ENCODE peak calls at places on chromosomes 5 and 9, in seven cellular contexts. One of them, this sample, is unnamed.

GRCh38 chr9:35110327-35110758 is 5.3 kb downstream of the ATOSB start:
- DNase-seq in SJSA1: peak; percentile 31
- DNase-seq in effector memory CD4-positive, alpha-beta T cell: no peak
- DNase-seq in right cardiac atrium: no peak
- DNase-seq in fibroblast of lung: peak; percentile 44
- DNase-seq in uterus: no peak
- DNase-seq in neuronal stem cell: no peak
- DNase-seq in this sample: peak; percentile 58

GRCh38 chr9:72773570-72773969 is 179.3 kb downstream of the ALDH1A1 start:
- DNase-seq in neuronal stem cell: no peak
- DNase-seq in effector memory CD4-positive, alpha-beta T cell: no peak
- DNase-seq in right cardiac atrium: no peak
- DNase-seq in uterus: no peak
- DNase-seq in SJSA1: peak; percentile 24
- DNase-seq in fibroblast of lung: no peak
- DNase-seq in this sample: no peak

GRCh38 chr5:77360381-77360780 is 131.7 kb downstream of the WDR41 start:
- DNase-seq in neuronal stem cell: no peak
- DNase-seq in fibroblast of lung: no peak
- DNase-seq in SJSA1: no peak
- DNase-seq in right cardiac atrium: no peak
- DNase-seq in effector memory CD4-positive, alpha-beta T cell: no peak
- DNase-seq in uterus: peak; percentile 33
- DNase-seq in this sample: no peak

GRCh38 chr5:40572359-40572758 is 107.4 kb upstream of the PTGER4 start:
- DNase-seq in SJSA1: no peak
- DNase-seq in right cardiac atrium: no peak
- DNase-seq in effector memory CD4-positive, alpha-beta T cell: no peak
- DNase-seq in uterus: no peak
- DNase-seq in neuronal stem cell: no peak
- DNase-seq in fibroblast of lung: peak; percentile 65
- DNase-seq in this sample: no peak

GRCh38 chr5:160545832-160546231 is 124.2 kb downstream of the PTTG1 start:
- DNase-seq in effector memory CD4-positive, alpha-beta T cell: no peak
- DNase-seq in right cardiac atrium: no peak
- DNase-seq in neuronal stem cell: no peak
- DNase-seq in uterus: no peak
- DNase-seq in SJSA1: no peak
- DNase-seq in fibroblast of lung: no peak
- DNase-seq in this sample: no peak

GRCh38 chr5:52502591-52502990 is 285.1 kb upstream of the ITGA1 start:
- DNase-seq in fibroblast of lung: no peak
- DNase-seq in SJSA1: no peak
- DNase-seq in uterus: no peak
- DNase-seq in right cardiac atrium: no peak
- DNase-seq in effector memory CD4-positive, alpha-beta T cell: no peak
- DNase-seq in neuronal stem cell: peak; percentile 15
- DNase-seq in this sample: no peak

GRCh38 chr9:38386319-38386895 is 6.1 kb upstream of the ALDH1B1 start:
- DNase-seq in neuronal stem cell: no peak
- DNase-seq in uterus: no peak
- DNase-seq in effector memory CD4-positive, alpha-beta T cell: no peak
- DNase-seq in fibroblast of lung: no peak
- DNase-seq in SJSA1: no peak
- DNase-seq in right cardiac atrium: no peak
- DNase-seq in this sample: no peak

GRCh38 chr5:68333649-68334549 is 118.3 kb downstream of the PIK3R1 start:
- DNase-seq in neuronal stem cell: no peak
- DNase-seq in SJSA1: peak; percentile 10
- DNase-seq in right cardiac atrium: no peak
- DNase-seq in fibroblast of lung: peak; percentile 91
- DNase-seq in uterus: no peak
- DNase-seq in effector memory CD4-positive, alpha-beta T cell: no peak
- DNase-seq in this sample: no peak

GRCh38 chr5:51651476-51651875 is 268.2 kb downstream of the ISL1 start:
- DNase-seq in neuronal stem cell: no peak
- DNase-seq in right cardiac atrium: no peak
- DNase-seq in effector memory CD4-positive, alpha-beta T cell: no peak
- DNase-seq in uterus: no peak
- DNase-seq in SJSA1: peak; percentile 4
- DNase-seq in fibroblast of lung: no peak
- DNase-seq in this sample: no peak

GRCh38 chr9:87271696-87272477 is 225.8 kb upstream of the DAPK1 start:
- DNase-seq in fibroblast of lung: no peak
- DNase-seq in SJSA1: peak; percentile 9
- DNase-seq in neuronal stem cell: no peak
- DNase-seq in right cardiac atrium: no peak
- DNase-seq in uterus: no peak
- DNase-seq in effector memory CD4-positive, alpha-beta T cell: no peak
- DNase-seq in this sample: no peak

GRCh38 chr5:93164690-93165089 is 416.3 kb downstream of the NR2F1-AS1 start:
- DNase-seq in SJSA1: no peak
- DNase-seq in uterus: peak; percentile 55
- DNase-seq in neuronal stem cell: no peak
- DNase-seq in fibroblast of lung: peak; percentile 85
- DNase-seq in right cardiac atrium: no peak
- DNase-seq in effector memory CD4-positive, alpha-beta T cell: no peak
- DNase-seq in this sample: no peak

GRCh38 chr5:151095341-151096000 is 14.6 kb upstream of the TNIP1 start:
- DNase-seq in right cardiac atrium: peak; percentile 84
- DNase-seq in effector memory CD4-positive, alpha-beta T cell: no peak
- DNase-seq in fibroblast of lung: peak; percentile 53
- DNase-seq in uterus: peak; percentile 53
- DNase-seq in SJSA1: peak; percentile 53
- DNase-seq in neuronal stem cell: no peak
- DNase-seq in this sample: no peak

GRCh38 chr9:97742545-97742944 is 45.4 kb upstream of the XPA start:
- DNase-seq in fibroblast of lung: no peak
- DNase-seq in SJSA1: no peak
- DNase-seq in right cardiac atrium: no peak
- DNase-seq in effector memory CD4-positive, alpha-beta T cell: no peak
- DNase-seq in uterus: no peak
- DNase-seq in neuronal stem cell: no peak
- DNase-seq in this sample: no peak

GRCh38 chr9:135082536-135082935 is 4.9 kb upstream of the OLFM1 start:
- DNase-seq in SJSA1: no peak
- DNase-seq in right cardiac atrium: no peak
- DNase-seq in uterus: no peak
- DNase-seq in fibroblast of lung: no peak
- DNase-seq in neuronal stem cell: no peak
- DNase-seq in effector memory CD4-positive, alpha-beta T cell: no peak
- DNase-seq in this sample: no peak

GRCh38 chr5:151382576-151382975 is 35.2 kb upstream of the SLC36A2 start:
- DNase-seq in uterus: no peak
- DNase-seq in effector memory CD4-positive, alpha-beta T cell: no peak
- DNase-seq in right cardiac atrium: no peak
- DNase-seq in SJSA1: no peak
- DNase-seq in fibroblast of lung: no peak
- DNase-seq in neuronal stem cell: no peak
- DNase-seq in this sample: no peak

GRCh38 chr9:76630916-76631315 is 133.3 kb upstream of the PCA3 start:
- DNase-seq in right cardiac atrium: no peak
- DNase-seq in effector memory CD4-positive, alpha-beta T cell: no peak
- DNase-seq in neuronal stem cell: no peak
- DNase-seq in fibroblast of lung: no peak
- DNase-seq in uterus: no peak
- DNase-seq in SJSA1: no peak
- DNase-seq in this sample: no peak

GRCh38 chr5:8333977-8334376 is 465.0 kb downstream of the MTRR start:
- DNase-seq in right cardiac atrium: no peak
- DNase-seq in SJSA1: no peak
- DNase-seq in neuronal stem cell: no peak
- DNase-seq in uterus: no peak
- DNase-seq in fibroblast of lung: no peak
- DNase-seq in effector memory CD4-positive, alpha-beta T cell: no peak
- DNase-seq in this sample: no peak

GRCh38 chr5:16992006-16992405 is 55.9 kb upstream of the MYO10 start:
- DNase-seq in SJSA1: peak; percentile 87
- DNase-seq in fibroblast of lung: peak; percentile 27
- DNase-seq in uterus: no peak
- DNase-seq in neuronal stem cell: no peak
- DNase-seq in right cardiac atrium: no peak
- DNase-seq in effector memory CD4-positive, alpha-beta T cell: no peak
- DNase-seq in this sample: no peak

GRCh38 chr5:114192108-114192507 is 169.8 kb upstream of the KCNN2 start:
- DNase-seq in right cardiac atrium: no peak
- DNase-seq in fibroblast of lung: peak; percentile 51
- DNase-seq in uterus: no peak
- DNase-seq in SJSA1: no peak
- DNase-seq in neuronal stem cell: no peak
- DNase-seq in effector memory CD4-positive, alpha-beta T cell: no peak
- DNase-seq in this sample: no peak

GRCh38 chr9:95055851-95056551 is 261.5 kb downstream of the FANCC start:
- DNase-seq in effector memory CD4-positive, alpha-beta T cell: no peak
- DNase-seq in SJSA1: peak; percentile 73
- DNase-seq in uterus: no peak
- DNase-seq in right cardiac atrium: no peak
- DNase-seq in neuronal stem cell: no peak
- DNase-seq in fibroblast of lung: peak; percentile 85
- DNase-seq in this sample: no peak

GRCh38 chr5:143119881-143120341 is 283.6 kb downstream of the NR3C1 start:
- DNase-seq in uterus: no peak
- DNase-seq in neuronal stem cell: no peak
- DNase-seq in right cardiac atrium: no peak
- DNase-seq in SJSA1: no peak
- DNase-seq in fibroblast of lung: no peak
- DNase-seq in effector memory CD4-positive, alpha-beta T cell: no peak
- DNase-seq in this sample: no peak

GRCh38 chr5:112492291-112492690 is 73.2 kb upstream of the EPB41L4A start:
- DNase-seq in right cardiac atrium: peak; percentile 88
- DNase-seq in SJSA1: peak; percentile 46
- DNase-seq in effector memory CD4-positive, alpha-beta T cell: no peak
- DNase-seq in fibroblast of lung: peak; percentile 66
- DNase-seq in neuronal stem cell: peak; percentile 14
- DNase-seq in uterus: no peak
- DNase-seq in this sample: no peak

GRCh38 chr9:12716823-12717222 is 23.6 kb downstream of the TYRP1 start:
- DNase-seq in uterus: no peak
- DNase-seq in fibroblast of lung: no peak
- DNase-seq in effector memory CD4-positive, alpha-beta T cell: no peak
- DNase-seq in neuronal stem cell: no peak
- DNase-seq in right cardiac atrium: no peak
- DNase-seq in SJSA1: no peak
- DNase-seq in this sample: no peak

GRCh38 chr9:134375011-134375390 is 48.7 kb downstream of the RXRA start:
- DNase-seq in effector memory CD4-positive, alpha-beta T cell: no peak
- DNase-seq in SJSA1: no peak
- DNase-seq in uterus: peak; percentile 76
- DNase-seq in right cardiac atrium: peak; percentile 90
- DNase-seq in fibroblast of lung: peak; percentile 28
- DNase-seq in neuronal stem cell: no peak
- DNase-seq in this sample: peak; percentile 50

GRCh38 chr5:75089137-75089536 is 36.8 kb upstream of the GCNT4 start:
- DNase-seq in fibroblast of lung: no peak
- DNase-seq in right cardiac atrium: no peak
- DNase-seq in neuronal stem cell: no peak
- DNase-seq in effector memory CD4-positive, alpha-beta T cell: no peak
- DNase-seq in uterus: no peak
- DNase-seq in SJSA1: no peak
- DNase-seq in this sample: no peak

DNA sequence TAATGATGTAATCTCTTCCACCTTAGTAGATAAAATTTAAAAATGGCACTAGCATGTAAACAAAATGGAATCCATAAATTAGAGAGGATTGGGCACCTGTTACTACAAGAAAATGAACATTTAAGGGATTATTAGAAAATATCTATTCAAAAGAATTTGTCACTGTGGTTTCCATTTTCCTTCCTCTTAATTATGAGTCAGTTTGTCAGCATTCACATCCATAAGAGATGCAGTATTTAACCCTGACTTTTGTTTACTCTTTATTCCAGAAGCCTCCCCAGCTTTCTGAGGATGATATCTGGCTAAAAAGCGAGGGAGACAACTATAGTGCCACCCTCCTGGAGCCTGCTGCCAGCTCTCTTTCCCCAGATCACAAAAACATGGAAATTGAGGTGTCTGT is 72.1 kb downstream of the C9orf152 start:
- DNase-seq in effector memory CD4-positive, alpha-beta T cell: no peak
- DNase-seq in neuronal stem cell: no peak
- DNase-seq in uterus: no peak
- DNase-seq in fibroblast of lung: no peak
- DNase-seq in right cardiac atrium: no peak
- DNase-seq in SJSA1: no peak
- DNase-seq in this sample: no peak
- H3K4me1 ChIP-seq in effector memory CD4-positive, alpha-beta T cell: no peaks in the 10 kb centered on the region
- H3K4me1 ChIP-seq in neuronal stem cell: peaks cover 10% of the 10 kb centered on the region
- H3K4me1 ChIP-seq in uterus: peaks cover 4% of the 10 kb centered on the region
- H3K4me1 ChIP-seq in fibroblast of lung: peaks cover 28% of the 10 kb centered on the region
- H3K4me1 ChIP-seq in right cardiac atrium: peaks cover 20% of the 10 kb centered on the region
- H3K4me1 ChIP-seq in SJSA1: peaks cover 57% of the 10 kb centered on the region
- H3K4me1 ChIP-seq in this sample: peaks cover 13% of the 10 kb centered on the region

DNA sequence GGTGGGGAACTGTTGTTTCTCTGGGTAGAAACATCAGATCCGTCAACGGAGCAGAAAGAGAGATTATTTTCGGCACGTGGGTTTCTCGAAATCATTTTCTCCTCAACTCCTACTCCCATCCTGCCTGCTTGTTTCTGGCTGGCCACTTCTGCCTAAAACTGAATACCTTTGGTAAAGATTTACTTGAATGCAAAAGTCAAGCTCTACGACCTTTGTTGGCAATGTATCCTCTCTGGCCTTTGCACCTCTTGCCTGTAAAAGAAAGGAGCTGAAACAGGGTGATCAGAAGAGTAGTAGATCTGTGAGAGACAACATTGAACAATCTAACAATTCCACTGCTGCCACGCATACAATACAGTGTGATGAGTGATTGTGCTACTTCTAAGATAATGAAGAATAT is 6.2 kb upstream of the BOD1 start:
- DNase-seq in fibroblast of lung: no peak
- DNase-seq in effector memory CD4-positive, alpha-beta T cell: no peak
- DNase-seq in neuronal stem cell: no peak
- DNase-seq in uterus: no peak
- DNase-seq in SJSA1: no peak
- DNase-seq in right cardiac atrium: no peak
- DNase-seq in this sample: no peak
- H3K4me1 ChIP-seq in fibroblast of lung: no peaks in the 10 kb centered on the region
- H3K4me1 ChIP-seq in effector memory CD4-positive, alpha-beta T cell: no peaks in the 10 kb centered on the region
- H3K4me1 ChIP-seq in neuronal stem cell: peaks cover 6% of the 10 kb centered on the region
- H3K4me1 ChIP-seq in uterus: no peaks in the 10 kb centered on the region
- H3K4me1 ChIP-seq in SJSA1: no peaks in the 10 kb centered on the region
- H3K4me1 ChIP-seq in right cardiac atrium: peaks cover 5% of the 10 kb centered on the region
- H3K4me1 ChIP-seq in this sample: no peaks in the 10 kb centered on the region

GRCh38 chr5:81751009-81751835 is at the start of gene SSBP2:
- DNase-seq in uterus: peak; percentile 100
- DNase-seq in effector memory CD4-positive, alpha-beta T cell: peak; percentile 99
- DNase-seq in neuronal stem cell: peak; percentile 100
- DNase-seq in SJSA1: peak; percentile 97
- DNase-seq in right cardiac atrium: peak; percentile 99
- DNase-seq in fibroblast of lung: peak; percentile 99
- DNase-seq in this sample: peak; percentile 99
- H3K4me1 ChIP-seq in uterus: no peaks in the 10 kb centered on the region
- H3K4me1 ChIP-seq in effector memory CD4-positive, alpha-beta T cell: peaks cover 11% of the 10 kb centered on the region
- H3K4me1 ChIP-seq in neuronal stem cell: peaks cover 36% of the 10 kb centered on the region
- H3K4me1 ChIP-seq in SJSA1: peaks cover 25% of the 10 kb centered on the region
- H3K4me1 ChIP-seq in right cardiac atrium: peaks cover 2% of the 10 kb centered on the region
- H3K4me1 ChIP-seq in fibroblast of lung: peaks cover 8% of the 10 kb centered on the region
- H3K4me1 ChIP-seq in this sample: peaks cover 59% of the 10 kb centered on the region

DNA sequence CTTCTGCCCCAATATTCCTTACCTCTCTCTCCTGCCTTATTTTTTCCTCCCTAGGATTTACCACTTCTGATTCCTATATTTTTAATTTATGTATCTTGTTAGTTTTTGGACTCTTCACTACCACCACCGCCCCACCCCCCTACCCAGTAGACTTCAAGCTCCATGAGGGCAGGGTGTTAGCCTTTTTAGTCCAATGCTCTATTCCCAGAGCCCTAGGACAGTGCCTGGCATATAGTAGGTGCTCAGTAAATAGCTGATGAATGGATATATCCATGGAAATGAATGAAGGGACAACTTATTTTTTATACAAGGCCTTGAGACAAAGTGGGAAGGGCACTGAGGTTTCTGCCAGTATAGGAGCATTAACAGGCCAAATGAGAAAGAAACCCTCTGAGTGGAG is 41.5 kb downstream of the IRF1 start:
- DNase-seq in uterus: no peak
- DNase-seq in SJSA1: no peak
- DNase-seq in neuronal stem cell: no peak
- DNase-seq in fibroblast of lung: no peak
- DNase-seq in effector memory CD4-positive, alpha-beta T cell: no peak
- DNase-seq in right cardiac atrium: no peak
- DNase-seq in this sample: no peak
- H3K4me1 ChIP-seq in uterus: peaks cover 7% of the 10 kb centered on the region
- H3K4me1 ChIP-seq in SJSA1: peaks cover 35% of the 10 kb centered on the region
- H3K4me1 ChIP-seq in neuronal stem cell: no peaks in the 10 kb centered on the region
- H3K4me1 ChIP-seq in fibroblast of lung: peaks cover 9% of the 10 kb centered on the region
- H3K4me1 ChIP-seq in effector memory CD4-positive, alpha-beta T cell: peaks cover 43% of the 10 kb centered on the region
- H3K4me1 ChIP-seq in right cardiac atrium: peaks cover 23% of the 10 kb centered on the region
- H3K4me1 ChIP-seq in this sample: peaks cover 36% of the 10 kb centered on the region

This sample was measured in thoracic aorta.